ENCODE peak calls at places on chromosomes 13 and 19, in eight cellular contexts. One of them, this sample, is unnamed. For H3K4me1, the result is how much of the 10 kb centered on the place peaks cover.

GRCh38 chr13:93249918-93250306 is 23.3 kb downstream of the GPC6 start:
- DNase-seq in CD8-positive, alpha-beta T cell: no peak
- DNase-seq in endothelial cell of umbilical vein: no peak
- DNase-seq in aorta: no peak
- DNase-seq in stomach: no peak
- DNase-seq in heart left ventricle: no peak
- DNase-seq in kidney: no peak
- DNase-seq in neural progenitor cell: no peak
- DNase-seq in this sample: no peak

GRCh38 chr13:50360637-50361036 is 345.4 kb downstream of the KCNRG start:
- DNase-seq in CD8-positive, alpha-beta T cell: no peak
- DNase-seq in endothelial cell of umbilical vein: no peak
- DNase-seq in aorta: no peak
- DNase-seq in stomach: no peak
- DNase-seq in heart left ventricle: no peak
- DNase-seq in kidney: no peak
- DNase-seq in neural progenitor cell: no peak
- DNase-seq in this sample: no peak

GRCh38 chr13:28586585-28587540 is 72.1 kb upstream of the POMP start:
- DNase-seq in CD8-positive, alpha-beta T cell: no peak
- DNase-seq in endothelial cell of umbilical vein: no peak
- DNase-seq in aorta: no peak
- DNase-seq in stomach: no peak
- DNase-seq in heart left ventricle: no peak
- DNase-seq in kidney: no peak
- DNase-seq in neural progenitor cell: no peak
- DNase-seq in this sample: no peak

GRCh38 chr19:8335343-8336071 is 7.6 kb downstream of the KANK3 start:
- DNase-seq in CD8-positive, alpha-beta T cell: peak
- DNase-seq in endothelial cell of umbilical vein: no peak
- DNase-seq in aorta: no peak
- DNase-seq in stomach: no peak
- DNase-seq in heart left ventricle: no peak
- DNase-seq in kidney: no peak
- DNase-seq in neural progenitor cell: no peak
- DNase-seq in this sample: no peak

GRCh38 chr19:34232566-34233481 is 21.5 kb upstream of the GARRE1 start:
- DNase-seq in CD8-positive, alpha-beta T cell: no peak
- DNase-seq in endothelial cell of umbilical vein: peak
- DNase-seq in aorta: peak
- DNase-seq in stomach: no peak
- DNase-seq in heart left ventricle: peak
- DNase-seq in kidney: no peak
- DNase-seq in neural progenitor cell: no peak
- DNase-seq in this sample: peak

GRCh38 chr19:1457031-1457739 is 7.3 kb downstream of the APC2 start:
- DNase-seq in CD8-positive, alpha-beta T cell: no peak
- DNase-seq in endothelial cell of umbilical vein: no peak
- DNase-seq in aorta: no peak
- DNase-seq in stomach: no peak
- DNase-seq in heart left ventricle: no peak
- DNase-seq in kidney: no peak
- DNase-seq in neural progenitor cell: peak
- DNase-seq in this sample: no peak

GRCh38 chr19:41299755-41300089 is 10.2 kb upstream of the CCDC97 start:
- DNase-seq in CD8-positive, alpha-beta T cell: peak
- DNase-seq in endothelial cell of umbilical vein: peak
- DNase-seq in aorta: peak
- DNase-seq in stomach: peak
- DNase-seq in heart left ventricle: peak
- DNase-seq in kidney: no peak
- DNase-seq in neural progenitor cell: no peak
- DNase-seq in this sample: peak

GRCh38 chr13:39874331-39875055 is 219.0 kb downstream of the COG6 start:
- DNase-seq in CD8-positive, alpha-beta T cell: no peak
- DNase-seq in endothelial cell of umbilical vein: peak
- DNase-seq in aorta: no peak
- DNase-seq in stomach: no peak
- DNase-seq in heart left ventricle: no peak
- DNase-seq in kidney: no peak
- DNase-seq in neural progenitor cell: no peak
- DNase-seq in this sample: no peak

GRCh38 chr19:46787040-46787330 is 1.4 kb downstream of the SLC1A5 start:
- DNase-seq in CD8-positive, alpha-beta T cell: no peak
- DNase-seq in endothelial cell of umbilical vein: no peak
- DNase-seq in aorta: no peak
- DNase-seq in stomach: no peak
- DNase-seq in heart left ventricle: no peak
- DNase-seq in kidney: no peak
- DNase-seq in neural progenitor cell: no peak
- DNase-seq in this sample: no peak

GRCh38 chr19:46786236-46787039 is 2.0 kb downstream of the SLC1A5 start:
- DNase-seq in CD8-positive, alpha-beta T cell: peak
- DNase-seq in endothelial cell of umbilical vein: peak
- DNase-seq in aorta: peak
- DNase-seq in stomach: peak
- DNase-seq in heart left ventricle: peak
- DNase-seq in kidney: peak
- DNase-seq in neural progenitor cell: peak
- DNase-seq in this sample: peak

GRCh38 chr19:46788101-46788967 is at the start of gene SLC1A5:
- DNase-seq in CD8-positive, alpha-beta T cell: peak
- DNase-seq in endothelial cell of umbilical vein: peak
- DNase-seq in aorta: peak
- DNase-seq in stomach: peak
- DNase-seq in heart left ventricle: peak
- DNase-seq in kidney: peak
- DNase-seq in neural progenitor cell: peak
- DNase-seq in this sample: peak

GRCh38 chr19:46788968-46789338 is 559 bp upstream of the SLC1A5 start:
- DNase-seq in CD8-positive, alpha-beta T cell: no peak
- DNase-seq in endothelial cell of umbilical vein: no peak
- DNase-seq in aorta: no peak
- DNase-seq in stomach: no peak
- DNase-seq in heart left ventricle: no peak
- DNase-seq in kidney: no peak
- DNase-seq in neural progenitor cell: no peak
- DNase-seq in this sample: no peak

DNA sequence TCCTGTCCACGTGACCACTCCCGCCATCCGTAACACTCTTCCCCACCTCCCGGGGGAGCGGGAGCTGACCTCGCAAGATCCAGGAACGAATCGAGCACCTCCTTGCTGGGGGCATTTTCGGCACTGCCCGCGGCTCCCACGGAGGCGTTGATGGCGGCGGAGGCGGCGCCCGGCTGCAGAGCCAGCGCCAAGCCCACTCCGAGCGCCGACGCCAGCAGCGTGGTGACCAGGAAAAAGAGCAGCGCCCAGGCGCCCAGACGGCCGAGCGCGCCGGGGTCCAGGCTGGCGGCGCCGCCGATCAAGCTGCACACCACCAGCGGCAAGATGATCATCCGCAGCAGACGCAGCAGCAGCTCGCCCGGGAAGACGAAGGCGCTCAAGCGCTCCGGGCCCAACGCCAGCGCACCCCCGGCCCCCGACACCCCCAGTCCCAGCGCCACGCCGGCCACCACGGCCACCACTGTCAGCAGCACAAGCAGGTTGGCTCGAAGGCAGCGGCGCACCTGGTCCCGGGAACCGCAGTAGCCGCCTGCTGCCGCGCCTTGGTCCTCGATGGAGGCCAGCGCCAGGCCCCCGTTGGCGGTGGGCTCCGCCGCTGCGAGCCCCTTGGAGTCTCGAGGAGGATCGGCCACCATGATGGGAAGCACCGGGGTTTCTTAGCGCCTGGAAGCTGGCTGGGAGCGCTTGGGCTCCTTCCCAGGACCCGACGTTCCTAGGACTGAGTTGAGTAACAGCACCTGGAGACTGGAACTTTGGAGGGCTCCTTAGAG is 878 bp downstream of the SLC1A5 start:
- DNase-seq in CD8-positive, alpha-beta T cell: peak
- DNase-seq in endothelial cell of umbilical vein: peak
- DNase-seq in aorta: peak
- DNase-seq in stomach: peak
- DNase-seq in heart left ventricle: peak
- DNase-seq in kidney: peak
- DNase-seq in neural progenitor cell: peak
- DNase-seq in this sample: peak
- H3K27ac ChIP-seq in CD8-positive, alpha-beta T cell: peak
- H3K27ac ChIP-seq in endothelial cell of umbilical vein: peak
- H3K27ac ChIP-seq in aorta: no peak
- H3K27ac ChIP-seq in stomach: peak
- H3K27ac ChIP-seq in heart left ventricle: peak
- H3K27ac ChIP-seq in kidney: peak
- H3K27ac ChIP-seq in neural progenitor cell: no peak
- H3K27ac ChIP-seq in this sample: peak

GRCh38 chr13:32415019-32415418 is 12.9 kb downstream of the N4BP2L1 start:
- DNase-seq in CD8-positive, alpha-beta T cell: peak
- DNase-seq in endothelial cell of umbilical vein: no peak
- DNase-seq in aorta: no peak
- DNase-seq in stomach: no peak
- DNase-seq in heart left ventricle: no peak
- DNase-seq in kidney: no peak
- DNase-seq in neural progenitor cell: peak
- DNase-seq in this sample: no peak

GRCh38 chr13:32409561-32410440 is 18.1 kb downstream of the N4BP2L1 start:
- DNase-seq in CD8-positive, alpha-beta T cell: no peak
- DNase-seq in endothelial cell of umbilical vein: peak
- DNase-seq in aorta: peak
- DNase-seq in stomach: no peak
- DNase-seq in heart left ventricle: peak
- DNase-seq in kidney: no peak
- DNase-seq in neural progenitor cell: peak
- DNase-seq in this sample: peak

GRCh38 chr13:32408999-32409313 is 19.0 kb downstream of the N4BP2L1 start:
- DNase-seq in CD8-positive, alpha-beta T cell: no peak
- DNase-seq in endothelial cell of umbilical vein: no peak
- DNase-seq in aorta: no peak
- DNase-seq in stomach: no peak
- DNase-seq in heart left ventricle: no peak
- DNase-seq in kidney: no peak
- DNase-seq in neural progenitor cell: no peak
- DNase-seq in this sample: no peak

GRCh38 chr13:32414580-32414979 is 13.3 kb downstream of the N4BP2L1 start:
- DNase-seq in CD8-positive, alpha-beta T cell: no peak
- DNase-seq in endothelial cell of umbilical vein: no peak
- DNase-seq in aorta: no peak
- DNase-seq in stomach: no peak
- DNase-seq in heart left ventricle: no peak
- DNase-seq in kidney: no peak
- DNase-seq in neural progenitor cell: no peak
- DNase-seq in this sample: no peak

GRCh38 chr13:32413284-32413683 is 14.6 kb downstream of the N4BP2L1 start:
- DNase-seq in CD8-positive, alpha-beta T cell: no peak
- DNase-seq in endothelial cell of umbilical vein: no peak
- DNase-seq in aorta: no peak
- DNase-seq in stomach: no peak
- DNase-seq in heart left ventricle: no peak
- DNase-seq in kidney: no peak
- DNase-seq in neural progenitor cell: no peak
- DNase-seq in this sample: no peak
- H3K4me1 ChIP-seq in CD8-positive, alpha-beta T cell: under half
- H3K4me1 ChIP-seq in endothelial cell of umbilical vein: under half
- H3K4me1 ChIP-seq in aorta: under half
- H3K4me1 ChIP-seq in stomach: under half
- H3K4me1 ChIP-seq in heart left ventricle: under half
- H3K4me1 ChIP-seq in kidney: under half
- H3K4me1 ChIP-seq in neural progenitor cell: under half
- H3K4me1 ChIP-seq in this sample: under half

GRCh38 chr13:114111577-114111976 is 20.8 kb downstream of the RASA3 start:
- DNase-seq in CD8-positive, alpha-beta T cell: no peak
- DNase-seq in endothelial cell of umbilical vein: no peak
- DNase-seq in aorta: no peak
- DNase-seq in stomach: no peak
- DNase-seq in heart left ventricle: no peak
- DNase-seq in kidney: no peak
- DNase-seq in neural progenitor cell: no peak
- DNase-seq in this sample: no peak
- H3K27ac ChIP-seq in CD8-positive, alpha-beta T cell: peak
- H3K27ac ChIP-seq in endothelial cell of umbilical vein: no peak
- H3K27ac ChIP-seq in aorta: no peak
- H3K27ac ChIP-seq in stomach: peak
- H3K27ac ChIP-seq in heart left ventricle: no peak
- H3K27ac ChIP-seq in kidney: no peak
- H3K27ac ChIP-seq in neural progenitor cell: peak
- H3K27ac ChIP-seq in this sample: no peak

GRCh38 chr19:38011426-38011825 is 104.4 kb downstream of the SIPA1L3 start:
- DNase-seq in CD8-positive, alpha-beta T cell: no peak
- DNase-seq in endothelial cell of umbilical vein: no peak
- DNase-seq in aorta: no peak
- DNase-seq in stomach: no peak
- DNase-seq in heart left ventricle: no peak
- DNase-seq in kidney: no peak
- DNase-seq in neural progenitor cell: no peak
- DNase-seq in this sample: no peak

GRCh38 chr19:38012944-38013343 is 105.9 kb downstream of the SIPA1L3 start:
- DNase-seq in CD8-positive, alpha-beta T cell: no peak
- DNase-seq in endothelial cell of umbilical vein: no peak
- DNase-seq in aorta: no peak
- DNase-seq in stomach: no peak
- DNase-seq in heart left ventricle: no peak
- DNase-seq in kidney: no peak
- DNase-seq in neural progenitor cell: no peak
- DNase-seq in this sample: no peak

GRCh38 chr19:38012290-38012689 is 105.3 kb downstream of the SIPA1L3 start:
- DNase-seq in CD8-positive, alpha-beta T cell: no peak
- DNase-seq in endothelial cell of umbilical vein: no peak
- DNase-seq in aorta: no peak
- DNase-seq in stomach: no peak
- DNase-seq in heart left ventricle: no peak
- DNase-seq in kidney: no peak
- DNase-seq in neural progenitor cell: no peak
- DNase-seq in this sample: no peak

GRCh38 chr19:38006361-38007045 is 99.5 kb downstream of the SIPA1L3 start:
- DNase-seq in CD8-positive, alpha-beta T cell: no peak
- DNase-seq in endothelial cell of umbilical vein: no peak
- DNase-seq in aorta: no peak
- DNase-seq in stomach: no peak
- DNase-seq in heart left ventricle: no peak
- DNase-seq in kidney: no peak
- DNase-seq in neural progenitor cell: no peak
- DNase-seq in this sample: no peak

DNA sequence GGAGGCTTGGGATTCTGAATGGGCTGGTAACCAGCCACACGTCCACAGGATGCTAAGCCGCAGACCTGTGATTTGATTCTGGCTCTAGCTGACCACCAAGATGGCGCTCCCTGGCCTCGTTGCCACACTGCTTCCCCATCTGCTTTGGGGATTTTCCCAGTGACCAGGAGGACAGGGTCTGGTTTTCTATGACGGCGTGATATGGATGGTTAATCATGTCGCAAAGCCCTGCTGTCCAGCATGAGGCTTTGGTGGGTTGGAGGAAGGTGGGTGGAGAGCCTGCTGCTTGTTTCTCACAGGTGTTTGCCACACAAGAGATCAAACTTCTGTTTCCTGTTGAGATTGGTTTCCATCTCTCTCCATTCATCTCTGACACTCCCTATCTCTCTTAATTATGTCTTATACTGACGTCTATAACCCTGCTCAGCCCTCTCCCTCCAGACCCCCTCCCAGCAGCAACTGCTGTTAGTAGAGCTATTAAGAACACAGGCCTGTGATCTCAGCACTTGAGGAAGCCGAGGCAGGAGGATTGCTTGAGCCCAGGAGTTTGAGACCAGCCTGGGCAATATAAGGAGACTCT is 102.7 kb downstream of the SIPA1L3 start:
- DNase-seq in CD8-positive, alpha-beta T cell: no peak
- DNase-seq in endothelial cell of umbilical vein: no peak
- DNase-seq in aorta: no peak
- DNase-seq in stomach: no peak
- DNase-seq in heart left ventricle: no peak
- DNase-seq in kidney: no peak
- DNase-seq in neural progenitor cell: no peak
- DNase-seq in this sample: no peak
- H3K4me1 ChIP-seq in CD8-positive, alpha-beta T cell: under half
- H3K4me1 ChIP-seq in endothelial cell of umbilical vein: under half
- H3K4me1 ChIP-seq in aorta: under half
- H3K4me1 ChIP-seq in stomach: under half
- H3K4me1 ChIP-seq in heart left ventricle: under half
- H3K4me1 ChIP-seq in kidney: under half
- H3K4me1 ChIP-seq in neural progenitor cell: under half
- H3K4me1 ChIP-seq in this sample: under half